ENCODE peak calls at places on chromosome 19, in ten cellular contexts. One of them, this sample, is unnamed.

GRCh38 chr19:18364826-18365528 is 21.0 kb upstream of the GDF15 start:
- DNase-seq in lower leg skin: peak; percentile 92
- DNase-seq in T1000: peak; percentile 69
- DNase-seq in MG63: peak; percentile 79
- DNase-seq in AML-193: peak; percentile 26
- DNase-seq in activated CD8-positive, alpha-beta memory T cell treated with anti-CD3 and anti-CD28 coated beads for 1 hour: no peak
- DNase-seq in activated CD4-positive, alpha-beta T cell treated with anti-CD3 and anti-CD28 coated beads, Interleukin-2, amount 10 ng/mL, durations not matched to agents 7 days and 5 days: no peak
- DNase-seq in SHP77: peak; percentile 77
- DNase-seq in spleen: no peak
- DNase-seq in HEK293T: peak; percentile 48
- DNase-seq in this sample: peak; percentile 23

GRCh38 chr19:11247934-11248333 is 8.5 kb downstream of the ANGPTL8 start:
- DNase-seq in activated CD8-positive, alpha-beta memory T cell treated with anti-CD3 and anti-CD28 coated beads for 1 hour: no peak
- DNase-seq in T1000: no peak
- DNase-seq in activated CD4-positive, alpha-beta T cell treated with anti-CD3 and anti-CD28 coated beads, Interleukin-2, amount 10 ng/mL, durations not matched to agents 7 days and 5 days: no peak
- DNase-seq in MG63: no peak
- DNase-seq in SHP77: no peak
- DNase-seq in AML-193: no peak
- DNase-seq in spleen: no peak
- DNase-seq in lower leg skin: no peak
- DNase-seq in HEK293T: no peak
- DNase-seq in this sample: no peak

GRCh38 chr19:29842471-29843179 is 30.8 kb downstream of the CCNE1 start:
- DNase-seq in spleen: no peak
- DNase-seq in activated CD4-positive, alpha-beta T cell treated with anti-CD3 and anti-CD28 coated beads, Interleukin-2, amount 10 ng/mL, durations not matched to agents 7 days and 5 days: no peak
- DNase-seq in MG63: no peak
- DNase-seq in T1000: no peak
- DNase-seq in activated CD8-positive, alpha-beta memory T cell treated with anti-CD3 and anti-CD28 coated beads for 1 hour: no peak
- DNase-seq in SHP77: no peak
- DNase-seq in lower leg skin: no peak
- DNase-seq in AML-193: no peak
- DNase-seq in HEK293T: no peak
- DNase-seq in this sample: no peak

GRCh38 chr19:13398780-13399726 is 107.2 kb downstream of the CACNA1A start:
- DNase-seq in MG63: peak; percentile 97
- DNase-seq in SHP77: no peak
- DNase-seq in AML-193: no peak
- DNase-seq in HEK293T: no peak
- DNase-seq in T1000: peak; percentile 84
- DNase-seq in activated CD4-positive, alpha-beta T cell treated with anti-CD3 and anti-CD28 coated beads, Interleukin-2, amount 10 ng/mL, durations not matched to agents 7 days and 5 days: no peak
- DNase-seq in lower leg skin: no peak
- DNase-seq in spleen: no peak
- DNase-seq in activated CD8-positive, alpha-beta memory T cell treated with anti-CD3 and anti-CD28 coated beads for 1 hour: no peak
- DNase-seq in this sample: no peak

GRCh38 chr19:39297931-39298634 is 1.9 kb downstream of the IFNL1 start:
- DNase-seq in T1000: no peak
- DNase-seq in lower leg skin: peak; percentile 82
- DNase-seq in spleen: peak; percentile 91
- DNase-seq in MG63: no peak
- DNase-seq in activated CD4-positive, alpha-beta T cell treated with anti-CD3 and anti-CD28 coated beads, Interleukin-2, amount 10 ng/mL, durations not matched to agents 7 days and 5 days: peak; percentile 78
- DNase-seq in SHP77: no peak
- DNase-seq in HEK293T: no peak
- DNase-seq in AML-193: no peak
- DNase-seq in activated CD8-positive, alpha-beta memory T cell treated with anti-CD3 and anti-CD28 coated beads for 1 hour: no peak
- DNase-seq in this sample: peak; percentile 22

GRCh38 chr19:12786149-12786870 is 5.0 kb upstream of the JUNB start:
- DNase-seq in activated CD4-positive, alpha-beta T cell treated with anti-CD3 and anti-CD28 coated beads, Interleukin-2, amount 10 ng/mL, durations not matched to agents 7 days and 5 days: no peak
- DNase-seq in T1000: no peak
- DNase-seq in SHP77: no peak
- DNase-seq in MG63: peak; percentile 84
- DNase-seq in lower leg skin: peak; percentile 95
- DNase-seq in HEK293T: no peak
- DNase-seq in AML-193: peak; percentile 69
- DNase-seq in activated CD8-positive, alpha-beta memory T cell treated with anti-CD3 and anti-CD28 coated beads for 1 hour: no peak
- DNase-seq in spleen: peak; percentile 92
- DNase-seq in this sample: peak; percentile 61

GRCh38 chr19:5678071-5678682 is 2.1 kb downstream of the MICOS13 start:
- DNase-seq in T1000: no peak
- DNase-seq in spleen: no peak
- DNase-seq in AML-193: no peak
- DNase-seq in activated CD4-positive, alpha-beta T cell treated with anti-CD3 and anti-CD28 coated beads, Interleukin-2, amount 10 ng/mL, durations not matched to agents 7 days and 5 days: no peak
- DNase-seq in lower leg skin: no peak
- DNase-seq in HEK293T: no peak
- DNase-seq in SHP77: no peak
- DNase-seq in activated CD8-positive, alpha-beta memory T cell treated with anti-CD3 and anti-CD28 coated beads for 1 hour: no peak
- DNase-seq in MG63: no peak
- DNase-seq in this sample: no peak

GRCh38 chr19:33227242-33227650 is 1.6 kb upstream of the SLC7A10 start:
- DNase-seq in MG63: no peak
- DNase-seq in AML-193: no peak
- DNase-seq in HEK293T: no peak
- DNase-seq in activated CD8-positive, alpha-beta memory T cell treated with anti-CD3 and anti-CD28 coated beads for 1 hour: no peak
- DNase-seq in SHP77: no peak
- DNase-seq in T1000: no peak
- DNase-seq in activated CD4-positive, alpha-beta T cell treated with anti-CD3 and anti-CD28 coated beads, Interleukin-2, amount 10 ng/mL, durations not matched to agents 7 days and 5 days: no peak
- DNase-seq in lower leg skin: no peak
- DNase-seq in spleen: no peak
- DNase-seq in this sample: no peak

GRCh38 chr19:48897181-48897580 is 1.4 kb downstream of the TULP2 start:
- DNase-seq in activated CD8-positive, alpha-beta memory T cell treated with anti-CD3 and anti-CD28 coated beads for 1 hour: no peak
- DNase-seq in MG63: no peak
- DNase-seq in T1000: no peak
- DNase-seq in spleen: no peak
- DNase-seq in lower leg skin: no peak
- DNase-seq in SHP77: no peak
- DNase-seq in AML-193: no peak
- DNase-seq in HEK293T: no peak
- DNase-seq in activated CD4-positive, alpha-beta T cell treated with anti-CD3 and anti-CD28 coated beads, Interleukin-2, amount 10 ng/mL, durations not matched to agents 7 days and 5 days: no peak
- DNase-seq in this sample: no peak

This sample was measured in GDM1.